ENCODE peak calls at places on chromosomes 1 and 21, in nine cellular contexts. One of them, this sample, is unnamed.

GRCh38 chr1:173418107-173418985 is 58.8 kb upstream of the PRDX6 start:
- DNase-seq in sigmoid colon: no peak
- DNase-seq in GM23338: no peak
- DNase-seq in SK-N-SH: no peak
- DNase-seq in Panc1: no peak
- DNase-seq in HCT116: no peak
- DNase-seq in prostate gland: no peak
- DNase-seq in breast epithelium: no peak
- DNase-seq in esophagus muscularis mucosa: no peak
- DNase-seq in this sample: no peak

GRCh38 chr21:42440187-42440792 is 36.6 kb downstream of the UBASH3A start:
- DNase-seq in sigmoid colon: no peak
- DNase-seq in GM23338: no peak
- DNase-seq in SK-N-SH: no peak
- DNase-seq in Panc1: no peak
- DNase-seq in HCT116: no peak
- DNase-seq in prostate gland: no peak
- DNase-seq in breast epithelium: no peak
- DNase-seq in esophagus muscularis mucosa: no peak
- DNase-seq in this sample: no peak

GRCh38 chr1:168431882-168432281 is 111.9 kb downstream of the XCL2 start:
- DNase-seq in sigmoid colon: no peak
- DNase-seq in GM23338: no peak
- DNase-seq in SK-N-SH: no peak
- DNase-seq in Panc1: no peak
- DNase-seq in HCT116: no peak
- DNase-seq in prostate gland: no peak
- DNase-seq in breast epithelium: no peak
- DNase-seq in esophagus muscularis mucosa: no peak
- DNase-seq in this sample: no peak

GRCh38 chr21:36790616-36791015 is 91.7 kb downstream of the SIM2 start:
- DNase-seq in sigmoid colon: no peak
- DNase-seq in GM23338: no peak
- DNase-seq in SK-N-SH: no peak
- DNase-seq in Panc1: no peak
- DNase-seq in HCT116: no peak
- DNase-seq in prostate gland: peak; percentile 69
- DNase-seq in breast epithelium: no peak
- DNase-seq in esophagus muscularis mucosa: no peak
- DNase-seq in this sample: no peak

GRCh38 chr1:53683986-53684740 is 54.8 kb downstream of the GLIS1 start:
- DNase-seq in sigmoid colon: no peak
- DNase-seq in GM23338: peak; percentile 72
- DNase-seq in SK-N-SH: no peak
- DNase-seq in Panc1: no peak
- DNase-seq in HCT116: no peak
- DNase-seq in prostate gland: no peak
- DNase-seq in breast epithelium: no peak
- DNase-seq in esophagus muscularis mucosa: no peak
- DNase-seq in this sample: no peak

GRCh38 chr1:29142714-29143113 is 19.0 kb upstream of the TMEM200B start:
- DNase-seq in sigmoid colon: no peak
- DNase-seq in GM23338: no peak
- DNase-seq in SK-N-SH: no peak
- DNase-seq in Panc1: no peak
- DNase-seq in HCT116: no peak
- DNase-seq in prostate gland: no peak
- DNase-seq in breast epithelium: no peak
- DNase-seq in esophagus muscularis mucosa: no peak
- DNase-seq in this sample: no peak

GRCh38 chr1:181090653-181091126 is 2.2 kb downstream of the IER5 start:
- DNase-seq in sigmoid colon: no peak
- DNase-seq in GM23338: no peak
- DNase-seq in SK-N-SH: no peak
- DNase-seq in Panc1: no peak
- DNase-seq in HCT116: no peak
- DNase-seq in prostate gland: no peak
- DNase-seq in breast epithelium: no peak
- DNase-seq in esophagus muscularis mucosa: no peak
- DNase-seq in this sample: no peak

GRCh38 chr1:243754348-243754747 is 95.7 kb downstream of the AKT3 start:
- DNase-seq in sigmoid colon: no peak
- DNase-seq in GM23338: no peak
- DNase-seq in SK-N-SH: no peak
- DNase-seq in Panc1: no peak
- DNase-seq in HCT116: no peak
- DNase-seq in prostate gland: no peak
- DNase-seq in breast epithelium: no peak
- DNase-seq in esophagus muscularis mucosa: no peak
- DNase-seq in this sample: no peak

GRCh38 chr1:17167783-17168479 is 37.0 kb upstream of the PADI1 start:
- DNase-seq in sigmoid colon: no peak
- DNase-seq in GM23338: no peak
- DNase-seq in SK-N-SH: no peak
- DNase-seq in Panc1: no peak
- DNase-seq in HCT116: no peak
- DNase-seq in prostate gland: no peak
- DNase-seq in breast epithelium: peak; percentile 24
- DNase-seq in esophagus muscularis mucosa: no peak
- DNase-seq in this sample: no peak

GRCh38 chr1:190000365-190000872 is 477.2 kb downstream of the BRINP3 start:
- DNase-seq in sigmoid colon: no peak
- DNase-seq in GM23338: no peak
- DNase-seq in SK-N-SH: no peak
- DNase-seq in Panc1: peak; percentile 35
- DNase-seq in HCT116: no peak
- DNase-seq in prostate gland: no peak
- DNase-seq in breast epithelium: no peak
- DNase-seq in esophagus muscularis mucosa: no peak
- DNase-seq in this sample: no peak

GRCh38 chr1:52159033-52159789 is 17.3 kb downstream of the ZFYVE9 start:
- DNase-seq in sigmoid colon: no peak
- DNase-seq in GM23338: no peak
- DNase-seq in SK-N-SH: no peak
- DNase-seq in Panc1: no peak
- DNase-seq in HCT116: no peak
- DNase-seq in prostate gland: no peak
- DNase-seq in breast epithelium: no peak
- DNase-seq in esophagus muscularis mucosa: peak; percentile 62
- DNase-seq in this sample: no peak

GRCh38 chr1:96508226-96508625 is 213.4 kb upstream of the PTBP2 start:
- DNase-seq in sigmoid colon: no peak
- DNase-seq in GM23338: no peak
- DNase-seq in SK-N-SH: no peak
- DNase-seq in Panc1: no peak
- DNase-seq in HCT116: no peak
- DNase-seq in prostate gland: no peak
- DNase-seq in breast epithelium: no peak
- DNase-seq in esophagus muscularis mucosa: no peak
- DNase-seq in this sample: no peak

GRCh38 chr1:147168626-147169058 is 3.6 kb downstream of the PRKAB2 start:
- DNase-seq in sigmoid colon: no peak
- DNase-seq in GM23338: no peak
- DNase-seq in SK-N-SH: no peak
- DNase-seq in Panc1: no peak
- DNase-seq in HCT116: no peak
- DNase-seq in prostate gland: no peak
- DNase-seq in breast epithelium: no peak
- DNase-seq in esophagus muscularis mucosa: no peak
- DNase-seq in this sample: peak; percentile 48
- TF ChIP-seq POLR2AphosphoS5 in sigmoid colon: no peak
- TF ChIP-seq POLR2AphosphoS5 in GM23338: no peak
- TF ChIP-seq POLR2AphosphoS5 in SK-N-SH: no peak
- TF ChIP-seq POLR2AphosphoS5 in Panc1: no peak
- TF ChIP-seq POLR2AphosphoS5 in HCT116: no peak
- TF ChIP-seq POLR2AphosphoS5 in prostate gland: no peak
- TF ChIP-seq POLR2AphosphoS5 in breast epithelium: no peak
- TF ChIP-seq POLR2AphosphoS5 in esophagus muscularis mucosa: no peak
- TF ChIP-seq POLR2AphosphoS5 in this sample: no peak

DNA sequence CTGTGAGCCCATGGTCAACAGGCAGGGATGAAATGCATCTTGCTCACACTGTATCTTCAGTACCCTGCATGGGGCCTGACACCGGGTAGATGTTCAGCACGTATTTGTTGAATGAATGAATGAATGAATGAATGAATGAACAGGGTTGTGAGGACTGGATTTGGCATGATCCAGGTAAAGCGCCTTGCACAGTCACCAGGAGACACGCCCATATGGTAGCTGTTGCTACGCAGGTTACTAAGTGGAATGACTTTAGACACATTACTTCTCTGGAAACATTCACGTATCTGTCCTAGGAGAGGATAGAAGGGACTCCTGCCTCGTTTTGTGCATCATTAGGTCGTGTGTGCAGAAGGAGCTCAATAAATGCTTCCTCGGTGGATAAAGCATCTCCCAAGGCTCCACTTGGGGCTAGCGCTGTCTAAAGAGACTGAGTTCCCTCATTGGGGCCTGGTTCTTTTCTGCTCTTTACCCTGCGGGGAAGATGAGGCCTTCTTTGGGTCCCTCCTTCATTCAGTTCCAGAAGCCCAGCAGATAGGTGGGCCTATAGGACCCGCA is 54.2 kb downstream of the NDUFS5 start:
- DNase-seq in sigmoid colon: no peak
- DNase-seq in GM23338: no peak
- DNase-seq in SK-N-SH: no peak
- DNase-seq in Panc1: no peak
- DNase-seq in HCT116: no peak
- DNase-seq in prostate gland: no peak
- DNase-seq in breast epithelium: no peak
- DNase-seq in esophagus muscularis mucosa: no peak
- DNase-seq in this sample: no peak
- H3K27ac ChIP-seq in sigmoid colon: no peak overlapping the region
- H3K27ac ChIP-seq in GM23338: no peak overlapping the region
- H3K27ac ChIP-seq in SK-N-SH: no peak overlapping the region
- H3K27ac ChIP-seq in Panc1: no peak overlapping the region
- H3K27ac ChIP-seq in HCT116: no peak overlapping the region
- H3K27ac ChIP-seq in prostate gland: no peak overlapping the region
- H3K27ac ChIP-seq in breast epithelium: peak overlapping the region; percentile 68
- H3K27ac ChIP-seq in esophagus muscularis mucosa: no peak overlapping the region
- H3K27ac ChIP-seq in this sample: peak overlapping the region; percentile 63

DNA sequence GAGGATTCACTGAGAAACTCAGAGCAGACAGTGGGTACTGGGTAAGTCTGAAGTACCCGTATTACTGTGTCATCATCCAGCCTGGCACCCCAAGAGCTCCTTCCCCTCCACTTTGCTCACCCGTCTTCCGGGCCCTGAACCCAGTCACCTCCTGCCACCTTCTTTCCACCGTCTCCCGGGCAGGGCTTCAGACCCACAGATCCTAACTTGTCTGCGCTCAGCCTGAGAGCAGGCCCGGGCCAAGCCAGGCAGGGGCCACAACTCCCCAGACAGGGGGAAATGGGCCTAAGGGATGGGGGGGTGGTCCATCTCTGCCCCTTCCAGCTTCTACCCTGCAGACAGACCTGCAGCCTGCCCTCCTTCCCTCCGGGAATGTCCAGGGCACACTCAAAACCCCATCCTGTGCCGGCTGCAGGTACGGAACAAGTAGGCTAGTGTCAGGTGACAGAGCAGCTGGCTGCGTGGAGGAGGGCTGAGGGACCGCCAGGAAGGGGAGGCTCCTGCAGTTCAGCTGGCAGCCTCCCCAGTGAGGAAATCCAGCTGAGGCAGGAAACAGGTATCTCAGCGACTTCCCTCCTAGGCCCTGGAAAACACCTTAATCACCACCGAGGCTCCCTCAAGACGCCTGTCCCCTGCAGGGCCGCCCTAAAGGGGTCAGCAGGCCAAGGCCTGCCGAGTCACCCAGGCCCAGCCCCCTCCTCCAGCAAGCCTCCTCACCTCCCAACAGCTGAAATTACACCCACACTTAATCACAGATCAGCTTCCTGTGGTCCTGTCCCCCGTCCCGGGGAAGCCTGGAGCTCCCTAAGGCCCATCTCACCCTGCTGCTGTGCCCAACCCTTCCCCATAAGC is 3.5 kb downstream of the HSPG2 start:
- DNase-seq in sigmoid colon: peak; percentile 94
- DNase-seq in GM23338: peak; percentile 73
- DNase-seq in SK-N-SH: no peak
- DNase-seq in Panc1: no peak
- DNase-seq in HCT116: no peak
- DNase-seq in prostate gland: peak; percentile 87
- DNase-seq in breast epithelium: peak; percentile 84
- DNase-seq in esophagus muscularis mucosa: no peak
- DNase-seq in this sample: peak; percentile 91
- H3K4me1 ChIP-seq in sigmoid colon: peaks cover 79% of the 10 kb centered on the region
- H3K4me1 ChIP-seq in GM23338: peaks cover 25% of the 10 kb centered on the region
- H3K4me1 ChIP-seq in SK-N-SH: peaks cover 42% of the 10 kb centered on the region
- H3K4me1 ChIP-seq in Panc1: peaks cover 58% of the 10 kb centered on the region
- H3K4me1 ChIP-seq in HCT116: peaks cover 52% of the 10 kb centered on the region
- H3K4me1 ChIP-seq in prostate gland: peaks cover 6% of the 10 kb centered on the region
- H3K4me1 ChIP-seq in breast epithelium: peaks cover 27% of the 10 kb centered on the region
- H3K4me1 ChIP-seq in esophagus muscularis mucosa: peaks cover 87% of the 10 kb centered on the region
- H3K4me1 ChIP-seq in this sample: peaks cover 91% of the 10 kb centered on the region

GRCh38 chr1:223652436-223652901 is 13.0 kb downstream of the CAPN8 start:
- DNase-seq in sigmoid colon: no peak
- DNase-seq in GM23338: peak; percentile 30
- DNase-seq in SK-N-SH: peak; percentile 15
- DNase-seq in Panc1: no peak
- DNase-seq in HCT116: no peak
- DNase-seq in prostate gland: no peak
- DNase-seq in breast epithelium: peak; percentile 35
- DNase-seq in esophagus muscularis mucosa: no peak
- DNase-seq in this sample: no peak

GRCh38 chr1:223649222-223649621 is 16.3 kb downstream of the CAPN8 start:
- DNase-seq in sigmoid colon: peak; percentile 4
- DNase-seq in GM23338: peak; percentile 9
- DNase-seq in SK-N-SH: no peak
- DNase-seq in Panc1: no peak
- DNase-seq in HCT116: no peak
- DNase-seq in prostate gland: no peak
- DNase-seq in breast epithelium: no peak
- DNase-seq in esophagus muscularis mucosa: no peak
- DNase-seq in this sample: no peak

GRCh38 chr1:223653015-223653414 is 12.5 kb downstream of the CAPN8 start:
- DNase-seq in sigmoid colon: peak; percentile 6
- DNase-seq in GM23338: peak; percentile 25
- DNase-seq in SK-N-SH: no peak
- DNase-seq in Panc1: no peak
- DNase-seq in HCT116: no peak
- DNase-seq in prostate gland: no peak
- DNase-seq in breast epithelium: no peak
- DNase-seq in esophagus muscularis mucosa: no peak
- DNase-seq in this sample: no peak

GRCh38 chr1:223647249-223647648 is 18.3 kb downstream of the CAPN8 start:
- DNase-seq in sigmoid colon: no peak
- DNase-seq in GM23338: no peak
- DNase-seq in SK-N-SH: no peak
- DNase-seq in Panc1: no peak
- DNase-seq in HCT116: no peak
- DNase-seq in prostate gland: no peak
- DNase-seq in breast epithelium: no peak
- DNase-seq in esophagus muscularis mucosa: no peak
- DNase-seq in this sample: no peak

DNA sequence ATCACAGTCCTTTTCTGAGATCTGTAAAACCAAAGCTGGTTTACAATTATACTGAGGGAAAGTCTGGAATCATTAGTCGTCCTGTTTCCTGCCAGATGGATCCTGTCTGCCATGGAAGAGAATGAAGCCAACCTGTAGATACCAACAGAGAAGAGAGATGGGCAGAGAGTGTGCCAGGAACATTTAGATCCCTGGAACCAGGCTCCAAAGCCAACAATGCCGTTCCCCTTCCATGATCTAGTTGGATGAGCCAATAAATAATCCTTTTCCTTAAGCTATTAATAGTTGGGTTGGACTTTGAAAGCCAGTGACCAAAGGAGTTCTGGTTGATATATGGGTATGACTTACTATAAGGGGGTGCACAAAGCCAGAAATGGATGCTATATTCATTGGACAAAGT is 15.0 kb downstream of the CAPN8 start:
- DNase-seq in sigmoid colon: peak; percentile 67
- DNase-seq in GM23338: no peak
- DNase-seq in SK-N-SH: no peak
- DNase-seq in Panc1: no peak
- DNase-seq in HCT116: no peak
- DNase-seq in prostate gland: no peak
- DNase-seq in breast epithelium: no peak
- DNase-seq in esophagus muscularis mucosa: no peak
- DNase-seq in this sample: no peak
- TF ChIP-seq POLR2AphosphoS5 in sigmoid colon: no peak
- TF ChIP-seq POLR2AphosphoS5 in GM23338: no peak
- TF ChIP-seq POLR2AphosphoS5 in SK-N-SH: no peak
- TF ChIP-seq POLR2AphosphoS5 in Panc1: no peak
- TF ChIP-seq POLR2AphosphoS5 in HCT116: no peak
- TF ChIP-seq POLR2AphosphoS5 in prostate gland: no peak
- TF ChIP-seq POLR2AphosphoS5 in breast epithelium: no peak
- TF ChIP-seq POLR2AphosphoS5 in esophagus muscularis mucosa: no peak
- TF ChIP-seq POLR2AphosphoS5 in this sample: no peak

This sample was measured in stomach.